ENCODE peak calls at places on chromosomes 12 and 14, in five cellular contexts. M, B, U, V and C are unnamed samples.

GRCh38 chr14:61553730-61554641 is 141.3 kb upstream of the HIF1A start:
- DNase-seq in V (no peak), M (no peak), U (no peak), B (no peak), C (no peak)

GRCh38 chr14:53285806-53286205 is 132.7 kb upstream of the DDHD1 start:
- DNase-seq in M (no peak), U (no peak), B (no peak), V (no peak), C (no peak)

GRCh38 chr14:96797943-96798349 is 764 bp downstream of the VRK1 start:
- DNase-seq in B (no peak), M (no peak), V (peak), U (no peak), C (no peak)

GRCh38 chr14:30874999-30875787 is 834 bp downstream of the COCH start:
- DNase-seq in B (no peak), V (no peak), M (peak), U (no peak), C (peak)

GRCh38 chr12:112988224-112988623 is 9.9 kb downstream of the OAS2 start:
- DNase-seq in M (no peak), V (no peak), U (no peak), B (no peak), C (no peak)

GRCh38 chr12:129870796-129871195 is 33.0 kb downstream of the TMEM132D start:
- DNase-seq in U (no peak), M (no peak), B (no peak), V (no peak), C (no peak)

GRCh38 chr14:23481362-23481970 is 12.0 kb downstream of the NGDN start:
- DNase-seq in U (no peak), B (no peak), M (no peak), V (no peak), C (no peak)

GRCh38 chr12:120650249-120650690 is 9.8 kb downstream of the CABP1 start:
- DNase-seq in B (no peak), V (no peak), M (no peak), U (no peak), C (no peak)

GRCh38 chr12:89709994-89710872 is 1.6 kb upstream of the ATP2B1 start:
- DNase-seq in U (no peak), B (no peak), M (peak), V (peak), C (no peak)